ENCODE peak calls at places on chromosomes 11 and 22, in five cellular contexts. One of them, this sample, is unnamed.

GRCh38 chr11:117766576-117766975 is 30.4 kb downstream of the DSCAML1 start:
- DNase-seq in activated CD4-positive, alpha-beta T cell treated with anti-CD3 and anti-CD28 coated beads for 4 hours: no peak
- DNase-seq in M059J: no peak
- DNase-seq in amygdala: no peak
- DNase-seq in dorsolateral prefrontal cortex: no peak
- DNase-seq in this sample: no peak

GRCh38 chr11:94151903-94152677 is 23.4 kb downstream of the PANX1 start:
- DNase-seq in M059J: peak
- DNase-seq in activated CD4-positive, alpha-beta T cell treated with anti-CD3 and anti-CD28 coated beads for 4 hours: peak
- DNase-seq in amygdala: no peak
- DNase-seq in dorsolateral prefrontal cortex: no peak
- DNase-seq in this sample: peak

GRCh38 chr22:31895317-31896133 is 48.8 kb upstream of the YWHAH start:
- DNase-seq in activated CD4-positive, alpha-beta T cell treated with anti-CD3 and anti-CD28 coated beads for 4 hours: no peak
- DNase-seq in M059J: no peak
- DNase-seq in amygdala: no peak
- DNase-seq in dorsolateral prefrontal cortex: no peak
- DNase-seq in this sample: no peak

GRCh38 chr11:73596547-73596946 is 1.4 kb downstream of the FAM168A start:
- DNase-seq in amygdala: no peak
- DNase-seq in dorsolateral prefrontal cortex: no peak
- DNase-seq in activated CD4-positive, alpha-beta T cell treated with anti-CD3 and anti-CD28 coated beads for 4 hours: no peak
- DNase-seq in M059J: no peak
- DNase-seq in this sample: no peak

GRCh38 chr22:27377501-27377900 is 424.1 kb downstream of the MN1 start:
- DNase-seq in dorsolateral prefrontal cortex: no peak
- DNase-seq in amygdala: no peak
- DNase-seq in activated CD4-positive, alpha-beta T cell treated with anti-CD3 and anti-CD28 coated beads for 4 hours: no peak
- DNase-seq in M059J: no peak
- DNase-seq in this sample: no peak

GRCh38 chr11:45233121-45233803 is 52.9 kb downstream of the SYT13 start:
- DNase-seq in dorsolateral prefrontal cortex: peak
- DNase-seq in amygdala: peak
- DNase-seq in M059J: peak
- DNase-seq in activated CD4-positive, alpha-beta T cell treated with anti-CD3 and anti-CD28 coated beads for 4 hours: peak
- DNase-seq in this sample: peak

GRCh38 chr11:11976476-11977187 is 31.8 kb downstream of the DKK3 start:
- DNase-seq in M059J: peak
- DNase-seq in dorsolateral prefrontal cortex: no peak
- DNase-seq in amygdala: no peak
- DNase-seq in activated CD4-positive, alpha-beta T cell treated with anti-CD3 and anti-CD28 coated beads for 4 hours: no peak
- DNase-seq in this sample: no peak

GRCh38 chr11:96014234-96014633 is 90.3 kb upstream of the MTMR2 start:
- DNase-seq in amygdala: no peak
- DNase-seq in activated CD4-positive, alpha-beta T cell treated with anti-CD3 and anti-CD28 coated beads for 4 hours: peak
- DNase-seq in M059J: peak
- DNase-seq in dorsolateral prefrontal cortex: no peak
- DNase-seq in this sample: peak

GRCh38 chr11:72940417-72940816 is 126.2 kb downstream of the ATG16L2 start:
- DNase-seq in activated CD4-positive, alpha-beta T cell treated with anti-CD3 and anti-CD28 coated beads for 4 hours: no peak
- DNase-seq in amygdala: no peak
- DNase-seq in dorsolateral prefrontal cortex: no peak
- DNase-seq in M059J: no peak
- DNase-seq in this sample: no peak

GRCh38 chr11:113675565-113675964 is 30.5 kb downstream of the TMPRSS5 start:
- DNase-seq in amygdala: no peak
- DNase-seq in dorsolateral prefrontal cortex: no peak
- DNase-seq in M059J: peak
- DNase-seq in activated CD4-positive, alpha-beta T cell treated with anti-CD3 and anti-CD28 coated beads for 4 hours: no peak
- DNase-seq in this sample: no peak

GRCh38 chr11:130817608-130817944 is 98.7 kb downstream of the SNX19 start:
- DNase-seq in activated CD4-positive, alpha-beta T cell treated with anti-CD3 and anti-CD28 coated beads for 4 hours: no peak
- DNase-seq in dorsolateral prefrontal cortex: no peak
- DNase-seq in M059J: peak
- DNase-seq in amygdala: no peak
- DNase-seq in this sample: peak

GRCh38 chr22:30262917-30263741 is 3.5 kb downstream of the OSM start:
- DNase-seq in M059J: peak
- DNase-seq in amygdala: peak
- DNase-seq in dorsolateral prefrontal cortex: peak
- DNase-seq in activated CD4-positive, alpha-beta T cell treated with anti-CD3 and anti-CD28 coated beads for 4 hours: peak
- DNase-seq in this sample: peak

GRCh38 chr11:66231561-66231960 is 36.9 kb upstream of the RAB1B start:
- DNase-seq in dorsolateral prefrontal cortex: no peak
- DNase-seq in amygdala: no peak
- DNase-seq in activated CD4-positive, alpha-beta T cell treated with anti-CD3 and anti-CD28 coated beads for 4 hours: no peak
- DNase-seq in M059J: no peak
- DNase-seq in this sample: no peak

GRCh38 chr11:2525941-2526807 is 81.4 kb downstream of the KCNQ1 start:
- DNase-seq in dorsolateral prefrontal cortex: no peak
- DNase-seq in activated CD4-positive, alpha-beta T cell treated with anti-CD3 and anti-CD28 coated beads for 4 hours: no peak
- DNase-seq in amygdala: no peak
- DNase-seq in M059J: no peak
- DNase-seq in this sample: no peak

GRCh38 chr11:119891392-119891791 is 162.4 kb upstream of the NECTIN1 start:
- DNase-seq in activated CD4-positive, alpha-beta T cell treated with anti-CD3 and anti-CD28 coated beads for 4 hours: no peak
- DNase-seq in amygdala: peak
- DNase-seq in M059J: no peak
- DNase-seq in dorsolateral prefrontal cortex: peak
- DNase-seq in this sample: no peak

GRCh38 chr11:6635082-6635932 is 16.1 kb upstream of the TPP1 start:
- DNase-seq in dorsolateral prefrontal cortex: no peak
- DNase-seq in M059J: peak
- DNase-seq in amygdala: peak
- DNase-seq in activated CD4-positive, alpha-beta T cell treated with anti-CD3 and anti-CD28 coated beads for 4 hours: no peak
- DNase-seq in this sample: no peak

GRCh38 chr11:107702723-107703122 is 9.1 kb downstream of the SLN start:
- DNase-seq in dorsolateral prefrontal cortex: no peak
- DNase-seq in activated CD4-positive, alpha-beta T cell treated with anti-CD3 and anti-CD28 coated beads for 4 hours: no peak
- DNase-seq in amygdala: no peak
- DNase-seq in M059J: peak
- DNase-seq in this sample: no peak

GRCh38 chr11:113311536-113311935 is 2.8 kb upstream of the TTC12 start:
- DNase-seq in M059J: peak
- DNase-seq in activated CD4-positive, alpha-beta T cell treated with anti-CD3 and anti-CD28 coated beads for 4 hours: no peak
- DNase-seq in dorsolateral prefrontal cortex: no peak
- DNase-seq in amygdala: no peak
- DNase-seq in this sample: no peak

GRCh38 chr22:35192121-35192918 is 65.0 kb upstream of the HMGXB4 start:
- DNase-seq in dorsolateral prefrontal cortex: no peak
- DNase-seq in amygdala: no peak
- DNase-seq in activated CD4-positive, alpha-beta T cell treated with anti-CD3 and anti-CD28 coated beads for 4 hours: no peak
- DNase-seq in M059J: peak
- DNase-seq in this sample: no peak

GRCh38 chr22:32665676-32666075 is 135.8 kb upstream of the TIMP3 start:
- DNase-seq in activated CD4-positive, alpha-beta T cell treated with anti-CD3 and anti-CD28 coated beads for 4 hours: no peak
- DNase-seq in M059J: no peak
- DNase-seq in amygdala: no peak
- DNase-seq in dorsolateral prefrontal cortex: no peak
- DNase-seq in this sample: no peak

GRCh38 chr11:85748455-85748891 is 62.5 kb downstream of the SYTL2 start:
- DNase-seq in activated CD4-positive, alpha-beta T cell treated with anti-CD3 and anti-CD28 coated beads for 4 hours: no peak
- DNase-seq in dorsolateral prefrontal cortex: no peak
- DNase-seq in amygdala: no peak
- DNase-seq in M059J: no peak
- DNase-seq in this sample: no peak

GRCh38 chr11:57458410-57459111 is 1.8 kb upstream of the RTN4RL2 start:
- DNase-seq in activated CD4-positive, alpha-beta T cell treated with anti-CD3 and anti-CD28 coated beads for 4 hours: peak
- DNase-seq in amygdala: no peak
- DNase-seq in dorsolateral prefrontal cortex: no peak
- DNase-seq in M059J: no peak
- DNase-seq in this sample: no peak

GRCh38 chr11:103987631-103988594 is 48.5 kb upstream of the DDI1 start:
- DNase-seq in M059J: peak
- DNase-seq in amygdala: no peak
- DNase-seq in activated CD4-positive, alpha-beta T cell treated with anti-CD3 and anti-CD28 coated beads for 4 hours: no peak
- DNase-seq in dorsolateral prefrontal cortex: no peak
- DNase-seq in this sample: no peak

GRCh38 chr11:57896641-57897145 is 127.0 kb upstream of the OR9Q1 start:
- DNase-seq in activated CD4-positive, alpha-beta T cell treated with anti-CD3 and anti-CD28 coated beads for 4 hours: no peak
- DNase-seq in amygdala: no peak
- DNase-seq in dorsolateral prefrontal cortex: no peak
- DNase-seq in M059J: no peak
- DNase-seq in this sample: no peak

GRCh38 chr11:75246006-75246672 is 5.6 kb downstream of the TPBGL start:
- DNase-seq in M059J: no peak
- DNase-seq in dorsolateral prefrontal cortex: no peak
- DNase-seq in activated CD4-positive, alpha-beta T cell treated with anti-CD3 and anti-CD28 coated beads for 4 hours: no peak
- DNase-seq in amygdala: no peak
- DNase-seq in this sample: no peak

GRCh38 chr11:83238111-83238510 is 44.6 kb downstream of the ANKRD42 start:
- DNase-seq in M059J: no peak
- DNase-seq in dorsolateral prefrontal cortex: no peak
- DNase-seq in activated CD4-positive, alpha-beta T cell treated with anti-CD3 and anti-CD28 coated beads for 4 hours: no peak
- DNase-seq in amygdala: no peak
- DNase-seq in this sample: no peak

GRCh38 chr11:113528982-113529381 is 53.8 kb upstream of the DRD2 start:
- DNase-seq in dorsolateral prefrontal cortex: no peak
- DNase-seq in amygdala: no peak
- DNase-seq in activated CD4-positive, alpha-beta T cell treated with anti-CD3 and anti-CD28 coated beads for 4 hours: no peak
- DNase-seq in M059J: peak
- DNase-seq in this sample: no peak

GRCh38 chr22:20858615-20859416 is at the start of the genes PI4KA and SNAP29:
- DNase-seq in dorsolateral prefrontal cortex: peak
- DNase-seq in M059J: peak
- DNase-seq in activated CD4-positive, alpha-beta T cell treated with anti-CD3 and anti-CD28 coated beads for 4 hours: peak
- DNase-seq in amygdala: peak
- DNase-seq in this sample: peak

GRCh38 chr11:2166091-2166851 is 5.3 kb upstream of the INS start:
- DNase-seq in M059J: no peak
- DNase-seq in dorsolateral prefrontal cortex: no peak
- DNase-seq in activated CD4-positive, alpha-beta T cell treated with anti-CD3 and anti-CD28 coated beads for 4 hours: peak
- DNase-seq in amygdala: no peak
- DNase-seq in this sample: no peak

GRCh38 chr11:76669901-76670474 is 559 bp downstream of the LRRC32 start:
- DNase-seq in M059J: peak
- DNase-seq in amygdala: no peak
- DNase-seq in activated CD4-positive, alpha-beta T cell treated with anti-CD3 and anti-CD28 coated beads for 4 hours: no peak
- DNase-seq in dorsolateral prefrontal cortex: no peak
- DNase-seq in this sample: peak

GRCh38 chr22:30301995-30302809 is 12.9 kb upstream of the CASTOR1 start:
- DNase-seq in activated CD4-positive, alpha-beta T cell treated with anti-CD3 and anti-CD28 coated beads for 4 hours: no peak
- DNase-seq in dorsolateral prefrontal cortex: no peak
- DNase-seq in M059J: no peak
- DNase-seq in amygdala: no peak
- DNase-seq in this sample: no peak

GRCh38 chr11:82858556-82859091 is 41.6 kb downstream of the PRCP start:
- DNase-seq in activated CD4-positive, alpha-beta T cell treated with anti-CD3 and anti-CD28 coated beads for 4 hours: no peak
- DNase-seq in dorsolateral prefrontal cortex: no peak
- DNase-seq in M059J: peak
- DNase-seq in amygdala: no peak
- DNase-seq in this sample: peak

This sample was measured in kidney glomerular epithelial cell.